ENCODE peak calls at places on chromosomes 5 and 9, in ten cellular contexts. F is tibial nerve, X is sigmoid colon, C is SK-N-SH, U is ovary, P is A549, V is upper lobe of left lung, G is stomach, K is HepG2, A is K562. Q is an unnamed sample.

GRCh38 chr5:128905225-128906110 is 59.8 kb upstream of the SLC27A6 start:
- DNase-seq in G (no peak), C (peak; percentile 29), V (no peak), F (no peak), X (no peak), U (no peak), K (peak; percentile 34), A (peak; percentile 74), P (peak; percentile 63), Q (peak; percentile 9)

GRCh38 chr5:175032013-175032412 is 307.6 kb downstream of the MSX2 start:
- DNase-seq in U (no peak), A (no peak), G (peak; percentile 69), P (no peak), F (no peak), X (no peak), C (no peak), K (no peak), V (no peak), Q (no peak)

GRCh38 chr5:75049581-75050274 is 2.6 kb downstream of the GCNT4 start:
- DNase-seq in U (no peak), G (peak; percentile 70), A (peak; percentile 74), X (no peak), C (peak; percentile 56), K (peak; percentile 69), F (no peak), P (peak; percentile 83), V (no peak), Q (peak; percentile 77)

GRCh38 chr5:645421-645820 is 33.3 kb downstream of the CEP72 start:
- DNase-seq in G (no peak), F (no peak), A (no peak), C (no peak), V (no peak), X (peak; percentile 58), U (no peak), K (no peak), P (no peak), Q (no peak)

GRCh38 chr5:756171-756570 is 28.4 kb downstream of the ZDHHC11B start:
- DNase-seq in U (peak; percentile 9), G (peak; percentile 53), F (no peak), V (peak; percentile 76), P (no peak), A (no peak), K (no peak), C (peak; percentile 14), X (peak; percentile 60), Q (no peak)

GRCh38 chr5:112146323-112146848 is 272.7 kb downstream of the EPB41L4A start:
- DNase-seq in C (no peak), U (no peak), G (no peak), V (no peak), F (no peak), A (no peak), K (no peak), X (peak; percentile 78), P (no peak), Q (no peak)

GRCh38 chr9:69200071-69200470 is 26.0 kb downstream of the TJP2 start:
- DNase-seq in U (peak; percentile 71), X (no peak), C (no peak), V (no peak), F (no peak), K (no peak), G (no peak), P (no peak), A (peak; percentile 57), Q (no peak)

GRCh38 chr9:127279717-127280285 is 15.2 kb downstream of the GARNL3 start:
- DNase-seq in X (no peak), F (no peak), U (no peak), P (no peak), V (no peak), A (no peak), G (no peak), K (peak; percentile 25), C (no peak), Q (no peak)

GRCh38 chr5:150208187-150209015 is 18.5 kb downstream of the SLC6A7 start:
- DNase-seq in U (no peak), K (no peak), F (no peak), A (no peak), C (no peak), G (no peak), X (no peak), V (no peak), P (peak; percentile 14), Q (no peak)

GRCh38 chr5:146744358-146744757 is 134.2 kb downstream of the PPP2R2B start:
- DNase-seq in F (no peak), P (no peak), G (no peak), V (no peak), A (no peak), U (no peak), X (no peak), K (no peak), C (no peak), Q (no peak)

GRCh38 chr9:134065720-134066419 is 2.0 kb downstream of the BRD3 start:
- DNase-seq in V (peak; percentile 70), X (no peak), K (peak; percentile 81), P (no peak), U (no peak), C (peak; percentile 76), G (peak; percentile 60), A (peak; percentile 62), F (no peak), Q (peak; percentile 60)

DNA sequence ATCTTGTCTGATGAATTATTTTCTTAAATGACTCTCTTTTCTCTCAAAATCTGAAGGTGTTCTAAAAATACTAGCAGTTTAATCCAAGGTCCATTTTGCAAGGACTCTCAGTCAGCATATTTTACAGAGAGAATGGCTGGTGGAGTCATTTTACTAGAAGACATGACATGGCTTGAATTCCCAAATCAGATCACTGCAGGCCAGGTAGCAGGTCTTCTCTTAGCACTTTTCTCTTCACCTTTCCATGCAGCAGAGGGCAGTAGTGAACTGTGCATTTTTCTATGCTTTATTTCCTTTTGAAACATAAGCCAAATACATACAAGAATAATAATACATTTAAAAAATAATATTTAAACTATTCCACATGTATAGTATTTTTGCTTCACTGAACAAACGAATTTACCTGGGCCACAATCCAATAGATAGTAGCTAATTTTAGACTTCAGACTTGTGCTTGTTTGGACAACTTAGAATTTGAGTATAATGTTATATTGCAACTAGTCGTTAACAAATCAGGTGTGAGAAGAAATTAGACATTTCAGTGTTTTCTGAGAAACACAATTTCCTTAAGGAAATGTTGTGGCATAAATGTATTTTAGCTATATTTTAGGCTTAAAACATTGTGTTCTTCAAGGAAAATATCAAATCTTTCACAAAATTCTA is 289.4 kb upstream of the DAB2 start:
- DNase-seq in P (peak; percentile 81), K (peak; percentile 41), U (no peak), A (peak; percentile 64), X (no peak), C (peak; percentile 8), G (peak; percentile 52), V (no peak), F (no peak), Q (peak; percentile 49)
- TF ChIP-seq EP300 in P (no peak), K (no peak), U (no peak), A (no peak), X (no peak), C (no peak), G (no peak), V (no peak), F (no peak), Q (no peak)

GRCh38 chr5:132778856-132779255 is 1.8 kb upstream of the SEPTIN8 start:
- DNase-seq in V (no peak), P (no peak), G (no peak), U (no peak), F (no peak), C (no peak), K (no peak), X (no peak), A (no peak), Q (no peak)

GRCh38 chr5:132781029-132781428 is 4.0 kb upstream of the SEPTIN8 start:
- DNase-seq in F (no peak), P (no peak), G (no peak), A (no peak), V (no peak), U (no peak), X (no peak), C (no peak), K (no peak), Q (no peak)

GRCh38 chr5:132780577-132780976 is 3.5 kb upstream of the SEPTIN8 start:
- DNase-seq in X (no peak), G (no peak), U (no peak), K (no peak), C (no peak), P (no peak), A (no peak), V (no peak), F (no peak), Q (no peak)

GRCh38 chr5:132779961-132780360 is 2.9 kb upstream of the SEPTIN8 start:
- DNase-seq in U (no peak), P (no peak), A (no peak), V (no peak), X (no peak), C (no peak), F (no peak), K (no peak), G (no peak), Q (no peak)

GRCh38 chr5:132782101-132782500 is 5.1 kb upstream of the SEPTIN8 start:
- DNase-seq in P (no peak), F (no peak), C (no peak), U (no peak), A (peak; percentile 38), V (no peak), G (no peak), K (no peak), X (peak; percentile 57), Q (no peak)
- TF ChIP-seq EP300 in P (no peak), F (no peak), C (no peak), U (no peak), A (no peak), V (no peak), G (no peak), K (no peak), X (no peak), Q (no peak)

DNA sequence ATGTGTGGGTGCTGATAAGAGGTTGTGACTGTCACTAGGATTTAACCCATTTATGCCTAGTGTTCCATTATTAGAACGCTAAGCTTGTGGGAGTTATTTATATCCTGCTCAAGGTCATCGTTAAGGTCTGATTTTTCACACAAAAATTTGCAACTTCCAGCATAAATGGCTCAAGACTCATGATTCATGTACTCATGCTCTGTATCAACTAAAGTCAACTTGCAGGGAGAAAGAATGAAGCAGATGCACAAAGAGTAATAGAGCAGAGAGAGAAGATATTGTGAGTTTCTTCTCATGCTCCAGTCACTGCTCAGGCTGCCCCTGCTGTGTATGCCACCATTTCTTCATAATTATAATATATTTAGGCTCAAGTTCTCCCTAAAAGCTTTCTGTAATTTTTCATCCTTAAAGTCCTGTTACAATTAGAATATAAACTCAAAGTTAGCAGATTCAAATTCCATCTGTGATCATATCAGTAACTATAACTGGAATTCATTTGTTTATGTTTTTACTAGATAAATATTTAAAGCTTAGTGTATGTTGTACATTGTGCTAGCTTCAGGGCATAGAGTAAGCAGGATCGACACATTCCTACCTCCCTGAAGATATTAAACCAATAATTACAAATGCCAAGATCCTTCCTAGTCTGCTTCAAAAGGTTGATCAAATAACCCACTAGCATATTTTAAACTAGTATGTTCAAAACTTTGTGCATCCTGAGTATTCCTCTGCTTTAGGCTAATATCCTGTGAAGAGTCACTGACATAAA is 136.7 kb downstream of the NUDT12 start:
- DNase-seq in P (no peak), V (no peak), K (no peak), A (no peak), X (no peak), G (no peak), F (no peak), C (no peak), U (no peak), Q (no peak)
- TF ChIP-seq EP300 in P (no peak), V (no peak), K (no peak), A (no peak), X (no peak), G (no peak), F (no peak), C (no peak), U (no peak), Q (no peak)

GRCh38 chr9:128607642-128608350 is 48.9 kb downstream of the DYNC2I2 start:
- DNase-seq in X (peak; percentile 96), C (no peak), A (no peak), U (no peak), V (no peak), F (no peak), P (no peak), K (no peak), G (peak; percentile 66), Q (peak; percentile 27)
- TF ChIP-seq EP300 in X (peak; percentile 9), C (no peak), A (no peak), U (no peak), V (no peak), F (no peak), P (no peak), K (no peak), G (peak; percentile 71), Q (no peak)